ENCODE peak calls at places on chromosome 22, in eight cellular contexts. V is substantia nigra; B is uterus; X is right atrium auricular region; N is BJ; I is stimulated activated CD8-positive, alpha-beta memory T cell treated with anti-CD3 and anti-CD28 coated beads, Interleukin-12 subunit alpha, Interleukin-12 subunit beta, amount 100 ng/mL, for 1 hour; U is Caco-2; Y is T-cell. P is an unnamed sample.
A peak's percentile ranks its signal among the peaks of the same experiment; 100 is the strongest.

GRCh38 chr22:48898524-48899377 is 928.9 kb downstream of the BRD1 start:
- DNase-seq in V (no peak), B (no peak), X (peak; percentile 26), N (no peak), I (no peak), U (peak; percentile 12), Y (no peak), P (no peak)

GRCh38 chr22:42270178-42270511 is 308 bp downstream of the TCF20 start:
- DNase-seq in V (no peak), B (no peak), X (no peak), N (no peak), I (no peak), U (peak; percentile 76), Y (peak; percentile 42), P (no peak)

GRCh38 chr22:22465782-22466181 is 42.8 kb downstream of the ZNF280B start:
- DNase-seq in V (no peak), B (no peak), X (no peak), N (no peak), I (no peak), U (no peak), Y (no peak), P (no peak)

GRCh38 chr22:42433754-42434153 is 1.6 kb upstream of the NFAM1 start:
- DNase-seq in V (no peak), B (no peak), X (no peak), N (no peak), I (no peak), U (no peak), Y (no peak), P (peak; percentile 30)

GRCh38 chr22:28116261-28116673 is 197.2 kb upstream of the PITPNB start:
- DNase-seq in V (no peak), B (peak; percentile 79), X (peak; percentile 79), N (peak; percentile 85), I (no peak), U (no peak), Y (no peak), P (no peak)

GRCh38 chr22:24727218-24727851 is 47.2 kb downstream of the PIWIL3 start:
- DNase-seq in V (no peak), B (peak; percentile 27), X (no peak), N (no peak), I (no peak), U (no peak), Y (no peak), P (peak; percentile 12)

GRCh38 chr22:35634981-35635540 is 13.2 kb upstream of the APOL6 start:
- DNase-seq in V (no peak), B (no peak), X (no peak), N (no peak), I (no peak), U (no peak), Y (no peak), P (no peak)

GRCh38 chr22:32721328-32722180 is 80.0 kb upstream of the TIMP3 start:
- DNase-seq in V (no peak), B (no peak), X (no peak), N (no peak), I (no peak), U (no peak), Y (no peak), P (no peak)

GRCh38 chr22:47045691-47046410 is 283.4 kb downstream of the TBC1D22A start:
- DNase-seq in V (no peak), B (no peak), X (no peak), N (no peak), I (no peak), U (no peak), Y (no peak), P (no peak)

GRCh38 chr22:47801541-47802245 is 1039.2 kb downstream of the TBC1D22A start:
- DNase-seq in V (no peak), B (no peak), X (no peak), N (no peak), I (no peak), U (no peak), Y (peak; percentile 2), P (no peak)

GRCh38 chr22:23193882-23194281 is 13.6 kb downstream of the BCR start:
- DNase-seq in V (no peak), B (no peak), X (no peak), N (no peak), I (no peak), U (no peak), Y (no peak), P (no peak)

GRCh38 chr22:19981961-19982920 is 34.4 kb downstream of the ARVCF start:
- DNase-seq in V (no peak), B (no peak), X (no peak), N (no peak), I (no peak), U (no peak), Y (no peak), P (no peak)

GRCh38 chr22:35489225-35489624 is 51.4 kb upstream of the RASD2 start:
- DNase-seq in V (no peak), B (no peak), X (no peak), N (no peak), I (no peak), U (no peak), Y (no peak), P (no peak)

GRCh38 chr22:42937164-42937854 is 77.6 kb downstream of the PACSIN2 start:
- DNase-seq in V (no peak), B (peak; percentile 40), X (no peak), N (no peak), I (no peak), U (no peak), Y (no peak), P (no peak)

GRCh38 chr22:45574069-45574703 is 71.5 kb downstream of the FBLN1 start:
- DNase-seq in V (no peak), B (no peak), X (no peak), N (no peak), I (no peak), U (no peak), Y (no peak), P (no peak)

GRCh38 chr22:29587938-29588699 is 7.2 kb upstream of the NIPSNAP1 start:
- DNase-seq in V (no peak), B (no peak), X (no peak), N (peak; percentile 32), I (no peak), U (no peak), Y (no peak), P (no peak)

GRCh38 chr22:19430890-19431541 is 517 bp downstream of the HIRA start:
- DNase-seq in V (no peak), B (no peak), X (no peak), N (no peak), I (no peak), U (peak; percentile 71), Y (peak; percentile 16), P (no peak)

GRCh38 chr22:26555478-26555877 is 34.5 kb downstream of the TPST2 start:
- DNase-seq in V (no peak), B (no peak), X (no peak), N (no peak), I (no peak), U (no peak), Y (no peak), P (no peak)

GRCh38 chr22:47192106-47192650 is 429.7 kb downstream of the TBC1D22A start:
- DNase-seq in V (no peak), B (no peak), X (no peak), N (no peak), I (no peak), U (no peak), Y (no peak), P (peak; percentile 12)

GRCh38 chr22:19057539-19057938 is 64.7 kb downstream of the DGCR2 start:
- DNase-seq in V (no peak), B (no peak), X (no peak), N (no peak), I (no peak), U (no peak), Y (peak; percentile 9), P (peak; percentile 22)

GRCh38 chr22:36432592-36433317 is 45.0 kb upstream of the MYH9 start:
- DNase-seq in V (no peak), B (no peak), X (no peak), N (no peak), I (no peak), U (no peak), Y (no peak), P (no peak)

GRCh38 chr22:44522526-44523170 is 24.6 kb upstream of the RTL6 start:
- DNase-seq in V (no peak), B (no peak), X (peak; percentile 43), N (no peak), I (no peak), U (no peak), Y (no peak), P (no peak)

GRCh38 chr22:34847072-34847471 is 218.9 kb upstream of the ISX start:
- DNase-seq in V (no peak), B (no peak), X (no peak), N (no peak), I (no peak), U (no peak), Y (no peak), P (no peak)

GRCh38 chr22:22752556-22753477 is 108.4 kb downstream of the GGTLC2 start:
- DNase-seq in V (no peak), B (no peak), X (peak; percentile 71), N (no peak), I (no peak), U (no peak), Y (no peak), P (no peak)

GRCh38 chr22:36017661-36018091 is 10.9 kb downstream of the RBFOX2 start:
- DNase-seq in V (no peak), B (no peak), X (no peak), N (no peak), I (no peak), U (no peak), Y (no peak), P (no peak)

GRCh38 chr22:27896251-27896650 is 22.8 kb downstream of the PITPNB start:
- DNase-seq in V (no peak), B (no peak), X (no peak), N (no peak), I (no peak), U (no peak), Y (no peak), P (no peak)

GRCh38 chr22:29126670-29127069 is 53.8 kb downstream of the KREMEN1 start:
- DNase-seq in V (no peak), B (no peak), X (no peak), N (no peak), I (no peak), U (no peak), Y (no peak), P (no peak)

GRCh38 chr22:37912171-37912570 is 6.1 kb downstream of the MICALL1 start:
- DNase-seq in V (no peak), B (no peak), X (no peak), N (no peak), I (no peak), U (no peak), Y (no peak), P (no peak)

GRCh38 chr22:37982938-37983859 is 1.2 kb downstream of the SOX10 start:
- DNase-seq in V (peak; percentile 51), B (no peak), X (no peak), N (no peak), I (no peak), U (no peak), Y (no peak), P (peak; percentile 37)

GRCh38 chr22:42688241-42688913 is 32.3 kb downstream of the A4GALT start:
- DNase-seq in V (no peak), B (peak; percentile 97), X (peak; percentile 97), N (peak; percentile 91), I (no peak), U (peak; percentile 93), Y (no peak), P (peak; percentile 9)

P was measured in pons.